ENCODE peak calls at places on chromosomes 7 and 10, in eight cellular contexts. W is NCI-H1092, O is SW480, K is substantia nigra, F is M059J, C is GM04503, A is left ventricle myocardium superior, E is astrocyte of the spinal cord. N is an unnamed sample.

GRCh38 chr10:72375585-72375984 is 20.9 kb upstream of the DNAJB12 start:
- DNase-seq in W (no peak), O (peak), K (no peak), F (peak), C (no peak), A (no peak), E (no peak), N (no peak)

GRCh38 chr7:144975882-144976281 is 140.0 kb upstream of the TPK1 start:
- DNase-seq in W (no peak), O (no peak), K (no peak), F (no peak), C (no peak), A (no peak), E (no peak), N (no peak)

GRCh38 chr10:125125951-125126735 is 34.2 kb downstream of the CTBP2 start:
- DNase-seq in W (no peak), O (no peak), K (no peak), F (no peak), C (no peak), A (no peak), E (no peak), N (peak)

GRCh38 chr7:158353606-158354570 is 233.7 kb downstream of the PTPRN2 start:
- DNase-seq in W (peak), O (peak), K (no peak), F (no peak), C (no peak), A (peak), E (no peak), N (no peak)

GRCh38 chr7:115995701-115996100 is 34.9 kb downstream of the TFEC start:
- DNase-seq in W (no peak), O (no peak), K (no peak), F (peak), C (no peak), A (no peak), E (no peak), N (no peak)

GRCh38 chr7:79137942-79138341 is 315.5 kb downstream of the MAGI2 start:
- DNase-seq in W (no peak), O (no peak), K (no peak), F (peak), C (peak), A (no peak), E (peak), N (no peak)

GRCh38 chr7:85815511-85815910 is 628.7 kb upstream of the SEMA3D start:
- DNase-seq in W (no peak), O (no peak), K (no peak), F (no peak), C (no peak), A (no peak), E (no peak), N (no peak)

GRCh38 chr7:27812706-27813105 is 72.7 kb downstream of the TAX1BP1 start:
- DNase-seq in W (no peak), O (no peak), K (no peak), F (no peak), C (no peak), A (no peak), E (no peak), N (no peak)

GRCh38 chr10:72297281-72297967 is 23.7 kb downstream of the DDIT4 start:
- DNase-seq in W (no peak), O (peak), K (no peak), F (peak), C (peak), A (peak), E (peak), N (peak)

GRCh38 chr7:158416283-158416933 is 171.2 kb downstream of the PTPRN2 start:
- DNase-seq in W (no peak), O (no peak), K (no peak), F (no peak), C (no peak), A (no peak), E (no peak), N (no peak)

GRCh38 chr7:51428226-51428887 is 111.7 kb upstream of the COBL start:
- DNase-seq in W (peak), O (peak), K (no peak), F (peak), C (no peak), A (no peak), E (no peak), N (no peak)

GRCh38 chr10:32273326-32273725 is 73.6 kb downstream of the EPC1 start:
- DNase-seq in W (no peak), O (no peak), K (no peak), F (no peak), C (no peak), A (no peak), E (no peak), N (no peak)

GRCh38 chr7:30888783-30889182 is 22.9 kb upstream of the AQP1 start:
- DNase-seq in W (no peak), O (peak), K (no peak), F (peak), C (peak), A (no peak), E (peak), N (no peak)

GRCh38 chr7:87653178-87653577 is 25.0 kb downstream of the RUNDC3B start:
- DNase-seq in W (no peak), O (no peak), K (no peak), F (no peak), C (no peak), A (no peak), E (no peak), N (no peak)

GRCh38 chr7:135162382-135163001 is 8.0 kb downstream of the CYREN start:
- DNase-seq in W (no peak), O (no peak), K (no peak), F (no peak), C (no peak), A (no peak), E (no peak), N (no peak)

GRCh38 chr7:30162622-30163124 is 27.9 kb downstream of the MTURN start:
- DNase-seq in W (peak), O (peak), K (no peak), F (peak), C (no peak), A (no peak), E (peak), N (no peak)

GRCh38 chr7:78953090-78953489 is 500.4 kb downstream of the MAGI2 start:
- DNase-seq in W (no peak), O (no peak), K (no peak), F (peak), C (peak), A (no peak), E (no peak), N (no peak)

GRCh38 chr7:129496653-129497052 is 5.7 kb upstream of the SMKR1 start:
- DNase-seq in W (no peak), O (no peak), K (no peak), F (no peak), C (no peak), A (no peak), E (no peak), N (no peak)

GRCh38 chr10:18886102-18886501 is 162.5 kb upstream of the MALRD1 start:
- DNase-seq in W (no peak), O (peak), K (no peak), F (peak), C (no peak), A (no peak), E (peak), N (no peak)

N was measured in psoas muscle.